ENCODE peak calls at places on chromosomes 7 and 10, in seven cellular contexts. P is activated CD4-positive, CD25-positive, alpha-beta regulatory T cell; Z is activated T-cell treated with anti-CD3 and anti-CD28 coated beads, Interleukin-2, amount 50 U/mL, for 48 hours; E is small intestine; A is NCI-H345; W is T-helper 2 cell; J is NCI-H226. O is an unnamed sample.

GRCh38 chr7:19030280-19030679 is 87.2 kb downstream of the TWIST1 start:
- DNase-seq in P (no peak), Z (no peak), E (no peak), A (no peak), W (no peak), J (peak), O (no peak)

GRCh38 chr7:50970092-50970491 is 187.4 kb upstream of the GRB10 start:
- DNase-seq in P (no peak), Z (no peak), E (peak), A (no peak), W (no peak), J (no peak), O (no peak)

GRCh38 chr7:79982151-79982770 is 152.4 kb upstream of the GNAI1 start:
- DNase-seq in P (no peak), Z (no peak), E (no peak), A (no peak), W (no peak), J (peak), O (no peak)

GRCh38 chr7:114085592-114086490 is 167.0 kb upstream of the PPP1R3A start:
- DNase-seq in P (no peak), Z (peak), E (peak), A (peak), W (no peak), J (peak), O (no peak)

GRCh38 chr10:116122126-116122525 is 150.9 kb downstream of the GFRA1 start:
- DNase-seq in P (no peak), Z (no peak), E (no peak), A (no peak), W (no peak), J (no peak), O (no peak)

GRCh38 chr10:73439605-73440298 is 6.4 kb upstream of the MSS51 start:
- DNase-seq in P (no peak), Z (no peak), E (no peak), A (no peak), W (no peak), J (peak), O (no peak)

GRCh38 chr10:122126763-122127659 is 138.0 kb downstream of the TACC2 start:
- DNase-seq in P (no peak), Z (no peak), E (peak), A (no peak), W (no peak), J (peak), O (no peak)

GRCh38 chr7:141339603-141340002 is 211.6 kb upstream of the AGK start:
- DNase-seq in P (no peak), Z (no peak), E (no peak), A (no peak), W (no peak), J (no peak), O (no peak)

GRCh38 chr7:141441837-141442627 is 109.2 kb upstream of the AGK start:
- DNase-seq in P (no peak), Z (no peak), E (no peak), A (no peak), W (no peak), J (no peak), O (no peak)